ENCODE peak calls at places on chromosomes 13 and 19, in seven cellular contexts. F is prostate gland, S is natural killer cell, E is neural crest cell, H is fibroblast of mammary gland, X is cardiac fibroblast, A is mesothelial cell of epicardium. Z is an unnamed sample.

GRCh38 chr19:7868326-7868670 is 5.9 kb downstream of the PRR36 start:
- DNase-seq in X (no peak), E (no peak), F (no peak), H (peak), A (no peak), S (no peak), Z (no peak)

GRCh38 chr13:98171806-98172569 is 5.1 kb downstream of the RNF113B start:
- DNase-seq in F (no peak), X (peak), A (no peak), H (peak), E (no peak), S (no peak), Z (no peak)

GRCh38 chr19:27740396-27740795 is 1472.6 kb downstream of the UQCRFS1 start:
- DNase-seq in F (no peak), H (no peak), X (no peak), A (no peak), E (no peak), S (no peak), Z (no peak)

GRCh38 chr19:57773488-57773887 is 4.0 kb downstream of the ZNF586 start:
- DNase-seq in F (no peak), S (no peak), X (no peak), E (no peak), H (no peak), A (no peak), Z (no peak)

GRCh38 chr13:48594080-48594815 is 59.5 kb upstream of the CYSLTR2 start:
- DNase-seq in A (no peak), X (no peak), H (no peak), S (no peak), E (no peak), F (no peak), Z (no peak)

GRCh38 chr13:77535448-77535847 is at the start of gene SCEL:
- DNase-seq in X (no peak), S (no peak), H (no peak), E (no peak), F (no peak), A (no peak), Z (no peak)

GRCh38 chr19:55477905-55478304 is 1.5 kb downstream of the ZNF628 start:
- DNase-seq in H (no peak), F (no peak), A (no peak), E (no peak), X (no peak), S (no peak), Z (no peak)

GRCh38 chr19:35609881-35610353 is 2.6 kb upstream of the HAUS5 start:
- DNase-seq in A (no peak), S (no peak), X (no peak), E (no peak), H (no peak), F (no peak), Z (no peak)

GRCh38 chr13:76600086-76600485 is 286.1 kb downstream of the KCTD12 start:
- DNase-seq in F (no peak), H (peak), S (no peak), X (peak), A (no peak), E (no peak), Z (no peak)

GRCh38 chr13:48600374-48601364 is 53.1 kb upstream of the CYSLTR2 start:
- DNase-seq in E (no peak), F (no peak), H (peak), A (no peak), S (no peak), X (peak), Z (no peak)

GRCh38 chr13:35988648-35989081 is 142.5 kb downstream of the DCLK1 start:
- DNase-seq in A (no peak), H (peak), E (no peak), F (no peak), S (no peak), X (peak), Z (no peak)

GRCh38 chr13:32471187-32471922 is 43.4 kb upstream of the N4BP2L1 start:
- DNase-seq in E (no peak), S (no peak), H (peak), A (no peak), F (no peak), X (peak), Z (no peak)

GRCh38 chr19:12090807-12091206 is 26.3 kb downstream of the ZNF844 start:
- DNase-seq in S (peak), H (peak), X (peak), E (peak), A (peak), F (peak), Z (no peak)

GRCh38 chr13:25372275-25373081 is 704 bp downstream of the ATP8A2 start:
- DNase-seq in S (no peak), X (no peak), E (peak), A (peak), H (no peak), F (no peak), Z (no peak)

GRCh38 chr13:38265135-38265497 is 84.5 kb upstream of the UFM1 start:
- DNase-seq in E (no peak), F (no peak), S (no peak), X (no peak), H (no peak), A (no peak), Z (no peak)

GRCh38 chr19:30253581-30253996 is 118.6 kb upstream of the ZNF536 start:
- DNase-seq in X (no peak), H (peak), S (no peak), E (no peak), A (no peak), F (no peak), Z (no peak)

GRCh38 chr13:48318714-48319457 is 15.3 kb downstream of the RB1 start:
- DNase-seq in H (peak), A (no peak), F (no peak), X (no peak), E (no peak), S (no peak), Z (no peak)

GRCh38 chr13:106484755-106485193 is 50.7 kb downstream of the EFNB2 start:
- DNase-seq in S (no peak), F (no peak), A (no peak), E (no peak), X (peak), H (peak), Z (no peak)

GRCh38 chr13:97224544-97225324 is 2.6 kb downstream of the MBNL2 start:
- DNase-seq in X (peak), S (no peak), H (peak), A (no peak), F (no peak), E (no peak), Z (no peak)

GRCh38 chr13:55155046-55155445 is 1985.7 kb upstream of the PRR20A start:
- DNase-seq in E (no peak), A (no peak), F (no peak), H (no peak), S (no peak), X (no peak), Z (no peak)

GRCh38 chr19:29006057-29006735 is 206.8 kb downstream of the UQCRFS1 start:
- DNase-seq in H (peak), X (no peak), A (no peak), F (no peak), E (no peak), S (no peak), Z (no peak)

GRCh38 chr13:106911020-106911419 is 343.1 kb upstream of the ARGLU1 start:
- DNase-seq in E (no peak), H (no peak), F (no peak), A (no peak), X (no peak), S (no peak), Z (no peak)

GRCh38 chr13:113145496-113145895 is 13.0 kb upstream of the PROZ start:
- DNase-seq in F (no peak), S (no peak), A (no peak), E (no peak), H (no peak), X (no peak), Z (no peak)

GRCh38 chr13:60754211-60754610 is 357.2 kb downstream of the TDRD3 start:
- DNase-seq in H (no peak), E (no peak), X (no peak), S (no peak), F (no peak), A (no peak), Z (no peak)

GRCh38 chr13:60754691-60755090 is 357.7 kb downstream of the TDRD3 start:
- DNase-seq in S (no peak), H (no peak), E (no peak), A (no peak), X (no peak), F (no peak), Z (no peak)

GRCh38 chr13:60756306-60756705 is 359.3 kb downstream of the TDRD3 start:
- DNase-seq in E (no peak), A (no peak), H (no peak), S (no peak), X (peak), F (peak), Z (no peak)

GRCh38 chr13:60757481-60757880 is 360.5 kb downstream of the TDRD3 start:
- DNase-seq in F (no peak), A (no peak), H (no peak), E (no peak), S (no peak), X (no peak), Z (no peak)

DNA sequence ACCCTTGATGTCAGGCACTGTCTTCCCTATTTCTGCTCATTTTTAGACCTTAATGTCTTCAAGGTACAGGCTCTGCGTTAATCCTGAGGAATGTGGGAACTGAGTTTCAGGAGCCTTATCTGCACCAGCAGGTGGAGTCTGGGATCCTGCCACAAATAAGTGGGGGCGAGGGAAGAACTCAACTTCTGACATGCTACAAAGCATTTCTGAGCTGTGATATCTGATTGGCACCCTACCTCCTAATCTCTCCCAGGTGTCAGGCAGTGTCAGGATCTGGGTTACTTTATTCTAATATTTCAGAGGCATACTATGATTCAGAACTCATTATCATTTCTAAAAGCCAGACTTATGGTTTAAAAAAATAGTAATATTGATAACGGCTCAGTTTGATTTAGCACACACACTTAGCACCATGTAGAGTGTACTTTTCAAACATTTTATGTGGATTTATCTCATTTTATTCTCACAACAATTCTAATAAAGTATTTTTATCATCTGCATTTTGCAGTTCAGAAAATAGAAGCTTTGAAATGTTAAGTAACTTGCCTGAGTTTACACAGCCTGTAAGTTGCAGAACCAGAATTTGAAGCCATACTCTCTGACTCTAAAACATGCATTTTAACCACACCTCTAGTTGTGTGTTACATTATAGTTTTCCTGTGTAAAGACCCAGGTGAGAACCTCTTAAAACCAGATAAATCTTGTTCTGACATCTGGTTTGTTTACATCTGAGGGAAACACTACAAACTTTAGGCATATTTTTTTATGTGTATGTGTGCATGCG is 358.6 kb downstream of the TDRD3 start:
- DNase-seq in X (no peak), H (no peak), E (no peak), A (no peak), S (no peak), F (no peak), Z (no peak)
- TF ChIP-seq CTCF in X (no peak), H (no peak), E (no peak), A (peak), S (no peak), F (no peak), Z (no peak)

DNA sequence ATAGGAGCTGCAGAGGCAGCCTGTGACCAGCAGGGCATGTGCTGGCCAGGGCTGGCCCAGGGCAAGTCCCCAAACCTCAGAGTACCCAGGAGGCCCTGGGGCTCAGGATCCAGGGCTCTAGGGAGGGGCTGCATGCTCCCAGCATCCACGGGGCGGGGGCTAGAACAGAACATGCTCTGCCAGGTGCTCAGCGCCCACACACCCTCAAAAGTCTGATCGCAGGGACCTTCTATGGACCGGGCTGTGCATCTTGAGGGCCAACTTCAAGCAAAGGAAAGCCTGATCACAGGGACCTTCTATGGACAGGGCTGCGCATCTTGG is 33.5 kb downstream of the ELL start:
- DNase-seq in X (peak), H (no peak), E (no peak), A (no peak), F (no peak), S (no peak), Z (no peak)
- TF ChIP-seq CTCF in X (peak), H (peak), E (no peak), A (no peak), F (no peak), S (no peak), Z (no peak)

DNA sequence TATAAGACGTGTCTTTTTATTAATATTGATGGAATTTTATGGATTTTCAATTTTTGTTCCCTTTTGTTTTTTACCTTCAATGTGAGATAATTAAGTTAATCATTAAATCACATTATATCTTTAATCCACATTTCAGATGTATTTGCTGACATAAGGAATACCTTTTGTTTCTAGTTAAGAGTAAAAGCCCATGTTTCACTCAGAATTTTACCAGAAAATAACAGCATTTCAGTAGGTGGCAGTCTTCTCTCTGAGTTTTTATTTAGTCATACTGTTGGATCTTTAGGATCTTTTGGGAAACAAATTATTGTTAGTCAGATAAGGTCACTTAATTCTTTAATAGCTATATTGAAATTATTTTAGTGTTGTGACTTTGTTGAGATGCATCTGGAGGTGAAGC is 67.9 kb downstream of the NDFIP2 start:
- DNase-seq in X (peak), F (no peak), A (no peak), E (no peak), S (no peak), H (peak), Z (no peak)
- TF ChIP-seq CTCF in X (peak), F (no peak), A (no peak), E (peak), S (no peak), H (peak), Z (no peak)

GRCh38 chr19:15260939-15261338 is 28.7 kb upstream of the EPHX3 start:
- DNase-seq in X (peak), F (no peak), H (no peak), S (no peak), A (no peak), E (no peak), Z (no peak)
- TF ChIP-seq CTCF in X (peak), F (no peak), H (peak), S (no peak), A (no peak), E (peak), Z (no peak)

DNA sequence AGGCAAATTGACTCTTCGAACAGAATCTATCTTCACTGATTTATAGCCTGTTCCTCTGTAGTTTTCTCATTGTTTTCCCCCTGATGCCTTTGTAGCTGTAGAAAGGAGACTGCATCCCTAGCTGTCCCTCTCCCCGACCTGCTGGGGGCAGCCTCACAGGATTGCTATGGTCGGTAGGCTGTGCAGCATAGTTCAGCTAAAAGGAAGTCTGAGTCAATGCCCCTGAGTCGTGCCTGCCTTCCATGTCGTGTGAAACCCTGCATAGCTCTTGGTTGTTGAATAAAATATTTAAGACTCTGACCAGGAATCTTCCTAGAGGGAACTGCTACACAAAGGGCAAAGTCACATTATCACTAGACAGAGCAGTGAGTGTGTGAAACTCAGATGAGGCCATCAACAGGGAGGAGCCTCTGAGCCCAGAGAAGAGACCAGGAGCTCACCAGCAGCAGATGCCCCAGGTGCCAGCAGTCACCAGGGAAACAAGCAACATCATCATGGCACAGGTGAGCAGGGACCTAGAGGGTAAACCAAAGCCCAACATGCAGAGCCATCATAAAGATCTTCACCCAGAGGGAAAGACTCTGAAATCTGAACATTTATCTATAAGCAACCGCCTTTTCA is 108.4 kb upstream of the NBEA start:
- DNase-seq in F (no peak), H (no peak), X (no peak), A (no peak), E (no peak), S (no peak), Z (no peak)
- TF ChIP-seq CTCF in F (no peak), H (no peak), X (no peak), A (no peak), E (no peak), S (no peak), Z (no peak)

DNA sequence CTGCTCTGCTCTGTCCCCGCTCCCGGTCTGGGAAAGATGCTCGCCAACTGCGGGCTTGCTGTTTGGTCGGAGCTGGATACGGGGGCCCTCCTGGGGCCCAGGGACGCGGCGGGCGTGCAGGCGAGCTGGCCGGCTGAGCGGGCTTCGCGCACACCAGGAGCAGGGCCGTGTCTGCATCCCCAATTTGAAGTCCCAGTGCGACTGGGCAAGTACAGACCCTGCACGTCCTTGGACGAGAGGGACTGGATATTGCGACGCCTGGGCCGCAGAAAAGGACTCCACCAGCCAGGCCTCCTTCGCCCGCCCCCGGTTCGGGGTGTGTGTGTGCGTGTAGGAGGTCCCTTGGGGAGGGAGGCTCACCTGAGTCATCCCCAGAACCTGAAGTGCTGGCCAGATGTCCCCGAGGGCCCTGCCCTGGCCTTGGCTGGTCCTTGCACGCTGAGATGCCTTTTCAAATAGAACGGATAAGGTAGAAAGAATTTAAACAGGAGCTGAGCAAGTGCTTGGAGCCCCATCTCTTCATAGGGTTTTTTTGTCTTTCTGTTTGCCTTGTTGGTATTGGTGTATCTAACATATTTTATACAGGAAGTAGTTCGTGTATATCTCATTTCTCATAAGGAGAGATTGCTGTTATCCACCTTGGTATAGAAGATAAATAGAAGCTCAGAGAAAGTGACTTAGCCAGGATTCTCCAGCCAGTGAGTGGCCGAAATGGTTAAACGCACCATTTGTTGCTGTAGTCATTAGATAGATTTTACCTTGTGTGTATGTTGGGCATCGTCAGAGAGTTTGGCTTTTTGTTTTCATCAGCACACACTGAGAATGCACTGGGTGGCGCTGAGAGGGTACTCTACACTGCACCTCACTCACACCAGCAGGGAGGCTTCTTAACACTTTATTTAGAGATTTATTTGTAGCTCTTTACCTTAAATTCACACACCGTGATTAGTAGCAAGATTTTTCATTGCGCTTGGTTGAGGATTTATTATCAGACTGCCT is 1.1 kb downstream of the NAXD start:
- DNase-seq in F (no peak), X (peak), S (no peak), H (peak), E (no peak), A (no peak), Z (no peak)
- TF ChIP-seq CTCF in F (no peak), X (no peak), S (no peak), H (no peak), E (no peak), A (no peak), Z (no peak)

GRCh38 chr19:11014403-11014911 is 53.6 kb downstream of the SMARCA4 start:
- DNase-seq in F (no peak), H (no peak), E (no peak), S (no peak), X (peak), A (no peak), Z (no peak)
- TF ChIP-seq CTCF in F (no peak), H (no peak), E (no peak), S (no peak), X (no peak), A (no peak), Z (no peak)

GRCh38 chr13:45119990-45120864 is at the start of gene GTF2F2:
- DNase-seq in A (peak), E (peak), S (peak), H (peak), X (peak), F (peak), Z (peak)

GRCh38 chr13:45120967-45121366 is 657 bp downstream of the GTF2F2 start:
- DNase-seq in E (no peak), F (no peak), H (no peak), A (no peak), X (no peak), S (no peak), Z (no peak)

GRCh38 chr13:45122941-45123340 is 2.6 kb downstream of the GTF2F2 start:
- DNase-seq in X (no peak), S (no peak), F (no peak), A (no peak), E (no peak), H (no peak), Z (no peak)

GRCh38 chr13:45119469-45119989 is 781 bp upstream of the GTF2F2 start:
- DNase-seq in H (peak), S (peak), A (no peak), X (peak), F (peak), E (no peak), Z (no peak)

DNA sequence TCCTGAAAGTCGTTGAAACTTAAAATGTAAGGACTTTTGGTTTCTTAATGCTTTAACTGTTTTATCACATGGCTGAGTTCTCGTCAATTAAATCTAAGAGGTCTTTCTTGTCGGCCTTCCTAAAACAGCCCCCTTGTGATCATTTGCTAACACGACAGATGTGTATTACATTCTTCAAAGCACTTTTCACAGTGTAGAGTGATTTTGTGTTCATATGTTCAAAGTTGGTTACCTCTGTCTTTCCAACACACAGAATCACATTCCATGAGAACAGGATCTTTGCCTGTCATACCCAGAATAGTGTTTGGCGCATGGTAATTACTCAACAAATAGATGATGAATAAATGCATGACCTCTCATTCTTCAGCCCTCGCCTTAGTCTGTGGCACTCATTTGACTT is 1.1 kb downstream of the GTF2F2 start:
- DNase-seq in A (no peak), S (no peak), F (no peak), X (peak), H (peak), E (no peak), Z (no peak)
- TF ChIP-seq CTCF in A (no peak), S (no peak), F (no peak), X (peak), H (peak), E (peak), Z (no peak)